ENCODE peak calls at places on chromosomes 7 and 10, in six cellular contexts. D, Q, V, B, Y and F are unnamed samples.
A peak's percentile ranks its signal among the peaks of the same experiment; 100 is the strongest.

GRCh38 chr7:22442187-22442886 is 57.7 kb downstream of the STEAP1B start:
- DNase-seq in D (no peak), Q (no peak), Y (no peak), B (peak; percentile 93), V (no peak), F (no peak)

GRCh38 chr7:139603896-139604295 is 80.4 kb downstream of the CLEC2L start:
- DNase-seq in V (no peak), B (no peak), Y (no peak), Q (no peak), D (no peak), F (no peak)

GRCh38 chr7:137731436-137731835 is 115.3 kb downstream of the DGKI start:
- DNase-seq in Q (no peak), B (no peak), D (no peak), V (no peak), Y (no peak), F (no peak)

GRCh38 chr10:79311581-79312407 is 35.5 kb upstream of the PPIF start:
- DNase-seq in Y (no peak), B (no peak), V (peak; percentile 33), Q (no peak), D (no peak), F (no peak)

GRCh38 chr7:149248777-149249176 is 9.3 kb downstream of the ZNF212 start:
- DNase-seq in B (no peak), Q (no peak), V (no peak), D (no peak), Y (no peak), F (no peak)

GRCh38 chr10:3935141-3935540 is 150.1 kb upstream of the KLF6 start:
- DNase-seq in V (peak; percentile 68), B (no peak), D (no peak), Q (peak; percentile 66), Y (no peak), F (no peak)

GRCh38 chr7:115707236-115707635 is 323.3 kb downstream of the TFEC start:
- DNase-seq in B (peak; percentile 30), Y (no peak), Q (no peak), D (no peak), V (no peak), F (no peak)

GRCh38 chr10:128518000-128518399 is 391.8 kb upstream of the MKI67 start:
- DNase-seq in B (no peak), V (no peak), Q (no peak), D (no peak), Y (no peak), F (no peak)

GRCh38 chr7:25454562-25455031 is 226.3 kb upstream of the NPVF start:
- DNase-seq in Q (peak; percentile 47), D (no peak), B (no peak), Y (peak; percentile 69), V (no peak), F (no peak)

GRCh38 chr7:135334830-135335543 is 101.3 kb downstream of the STRA8 start:
- DNase-seq in Q (no peak), V (no peak), D (no peak), Y (no peak), B (no peak), F (no peak)

GRCh38 chr10:97635577-97635976 is 2.3 kb upstream of the MORN4 start:
- DNase-seq in B (no peak), Y (no peak), D (no peak), V (no peak), Q (no peak), F (no peak)

GRCh38 chr10:97644961-97645360 is 4.5 kb downstream of the PI4K2A start:
- DNase-seq in D (no peak), Q (no peak), Y (no peak), B (no peak), V (no peak), F (no peak)

GRCh38 chr10:97643586-97643985 is 3.1 kb downstream of the PI4K2A start:
- DNase-seq in Q (no peak), D (no peak), V (no peak), B (no peak), Y (no peak), F (no peak)

GRCh38 chr10:97640174-97640867 is at the start of gene PI4K2A:
- DNase-seq in D (peak; percentile 98), B (peak; percentile 98), Y (peak; percentile 99), Q (peak; percentile 100), V (peak; percentile 97), F (peak; percentile 99)

DNA sequence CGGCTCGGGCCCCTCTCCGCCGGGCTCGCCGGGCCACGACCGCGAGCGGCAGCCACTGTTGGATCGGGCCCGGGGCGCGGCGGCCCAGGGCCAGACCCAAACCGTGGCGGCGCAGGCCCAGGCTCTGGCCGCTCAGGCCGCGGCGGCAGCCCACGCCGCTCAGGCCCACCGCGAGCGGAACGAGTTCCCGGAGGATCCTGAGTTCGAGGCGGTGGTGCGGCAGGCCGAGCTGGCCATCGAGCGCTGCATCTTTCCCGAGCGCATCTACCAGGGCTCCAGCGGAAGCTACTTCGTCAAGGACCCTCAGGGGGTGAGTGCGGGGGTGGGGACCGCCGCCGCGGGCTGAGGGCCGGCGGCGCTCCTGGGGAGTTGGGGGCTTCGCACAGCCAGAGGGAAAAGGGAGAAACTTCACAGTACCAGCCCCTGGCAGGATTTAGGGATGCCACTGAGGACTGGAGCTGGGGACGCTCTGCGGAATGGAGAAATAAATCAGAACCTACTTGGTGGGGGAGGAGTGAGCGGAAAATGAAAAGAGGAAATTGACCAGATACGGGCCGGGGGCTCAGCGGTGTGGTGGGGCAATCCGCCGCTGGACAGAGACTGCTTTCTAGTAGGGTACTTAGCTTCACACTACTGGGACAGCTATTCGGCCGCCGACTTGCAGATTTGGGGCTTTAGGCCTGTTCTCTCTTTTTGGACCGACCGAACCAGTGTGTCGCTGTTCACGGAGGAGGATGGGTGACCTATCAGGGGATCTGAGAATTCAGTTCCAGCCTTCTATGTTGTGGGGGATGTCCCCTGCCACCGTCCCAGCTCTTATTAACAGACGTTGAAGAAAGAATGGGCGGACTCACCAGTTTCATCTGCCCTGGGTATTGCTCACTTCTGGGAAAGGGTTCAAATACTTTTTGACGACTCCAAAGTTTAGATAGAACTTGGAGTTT is 669 bp downstream of the PI4K2A start:
- DNase-seq in V (peak; percentile 33), B (no peak), Y (peak; percentile 71), Q (peak; percentile 63), D (no peak), F (no peak)
- TF ChIP-seq POLR2A in V (no peak), B (no peak), Y (no peak), Q (no peak), D (no peak), F (no peak)

GRCh38 chr10:25441270-25441669 is 266.5 kb downstream of the GPR158 start:
- DNase-seq in Y (no peak), D (no peak), V (no peak), B (no peak), Q (no peak), F (no peak)
- H3K27ac ChIP-seq in Y (no peak overlapping the region), D (no peak overlapping the region), V (no peak overlapping the region), B (no peak overlapping the region), Q (no peak overlapping the region), F (no peak overlapping the region)

GRCh38 chr7:2403014-2403717 is at the start of gene CHST12:
- DNase-seq in Y (peak; percentile 97), B (peak; percentile 82), Q (peak; percentile 98), D (peak; percentile 95), V (peak; percentile 97), F (peak; percentile 97)
- TF ChIP-seq POLR2A in Y (no peak), B (peak; percentile 86), Q (peak; percentile 30), D (peak; percentile 70), V (no peak), F (no peak)

GRCh38 chr7:30172451-30172850 is 37.7 kb downstream of the MTURN start:
- DNase-seq in B (no peak), D (no peak), V (no peak), Y (no peak), Q (no peak), F (no peak)

GRCh38 chr7:30168800-30169584 is 34.2 kb downstream of the MTURN start:
- DNase-seq in V (no peak), Q (no peak), B (no peak), D (peak; percentile 36), Y (no peak), F (no peak)

GRCh38 chr7:30169585-30169978 is 34.8 kb downstream of the MTURN start:
- DNase-seq in Q (no peak), B (no peak), D (no peak), V (no peak), Y (no peak), F (no peak)

GRCh38 chr7:30171753-30172447 is 37.1 kb downstream of the MTURN start:
- DNase-seq in D (no peak), Y (no peak), Q (no peak), B (no peak), V (no peak), F (no peak)

GRCh38 chr7:30170460-30171197 is 35.8 kb downstream of the MTURN start:
- DNase-seq in Y (no peak), Q (no peak), V (no peak), B (no peak), D (no peak), F (no peak)
- H3K27ac ChIP-seq in Y (no peak overlapping the region), Q (no peak overlapping the region), V (no peak overlapping the region), B (no peak overlapping the region), D (no peak overlapping the region), F (no peak overlapping the region)

GRCh38 chr10:68981074-68981473 is 7.5 kb upstream of the KIFBP start:
- DNase-seq in Y (no peak), B (peak; percentile 19), Q (no peak), D (peak; percentile 33), V (no peak), F (no peak)
- TF ChIP-seq POLR2A in Y (no peak), B (no peak), Q (no peak), D (no peak), V (no peak), F (no peak)